ENCODE peak calls at places on chromosomes 4 and X, in nine cellular contexts. One of them, this sample, is unnamed.

GRCh38 chr4:87419578-87420249 is 2.7 kb upstream of the NUDT9 start:
- DNase-seq in effector memory CD4-positive, alpha-beta T cell: no peak
- DNase-seq in ascending aorta: no peak
- DNase-seq in IMR-90: no peak
- DNase-seq in astrocyte: peak; percentile 48
- DNase-seq in mammary epithelial cell: no peak
- DNase-seq in HepG2: peak; percentile 91
- DNase-seq in thyroid gland: no peak
- DNase-seq in transverse colon: no peak
- DNase-seq in this sample: peak; percentile 52

GRCh38 chrX:4944767-4945166 is 1231.3 kb upstream of the PRKX start:
- DNase-seq in effector memory CD4-positive, alpha-beta T cell: no peak
- DNase-seq in ascending aorta: no peak
- DNase-seq in IMR-90: no peak
- DNase-seq in astrocyte: no peak
- DNase-seq in mammary epithelial cell: no peak
- DNase-seq in HepG2: no peak
- DNase-seq in thyroid gland: no peak
- DNase-seq in transverse colon: no peak
- DNase-seq in this sample: no peak

GRCh38 chrX:10619311-10620015 is 922 bp downstream of the MID1 start:
- DNase-seq in effector memory CD4-positive, alpha-beta T cell: no peak
- DNase-seq in ascending aorta: no peak
- DNase-seq in IMR-90: no peak
- DNase-seq in astrocyte: no peak
- DNase-seq in mammary epithelial cell: no peak
- DNase-seq in HepG2: no peak
- DNase-seq in thyroid gland: peak; percentile 21
- DNase-seq in transverse colon: no peak
- DNase-seq in this sample: peak; percentile 28

GRCh38 chrX:147646949-147647717 is 264.6 kb upstream of the FMR1 start:
- DNase-seq in effector memory CD4-positive, alpha-beta T cell: no peak
- DNase-seq in ascending aorta: no peak
- DNase-seq in IMR-90: no peak
- DNase-seq in astrocyte: no peak
- DNase-seq in mammary epithelial cell: no peak
- DNase-seq in HepG2: no peak
- DNase-seq in thyroid gland: no peak
- DNase-seq in transverse colon: no peak
- DNase-seq in this sample: no peak

GRCh38 chrX:68686684-68687045 is 39.2 kb downstream of the STARD8 start:
- DNase-seq in effector memory CD4-positive, alpha-beta T cell: no peak
- DNase-seq in ascending aorta: no peak
- DNase-seq in IMR-90: no peak
- DNase-seq in astrocyte: peak; percentile 20
- DNase-seq in mammary epithelial cell: no peak
- DNase-seq in HepG2: no peak
- DNase-seq in thyroid gland: no peak
- DNase-seq in transverse colon: no peak
- DNase-seq in this sample: no peak

GRCh38 chr4:138399041-138399440 is 156.9 kb upstream of the SLC7A11 start:
- DNase-seq in effector memory CD4-positive, alpha-beta T cell: no peak
- DNase-seq in ascending aorta: no peak
- DNase-seq in IMR-90: no peak
- DNase-seq in astrocyte: no peak
- DNase-seq in mammary epithelial cell: no peak
- DNase-seq in HepG2: no peak
- DNase-seq in thyroid gland: no peak
- DNase-seq in transverse colon: no peak
- DNase-seq in this sample: no peak

GRCh38 chrX:47200385-47201150 is 6.9 kb downstream of the UBA1 start:
- DNase-seq in effector memory CD4-positive, alpha-beta T cell: no peak
- DNase-seq in ascending aorta: no peak
- DNase-seq in IMR-90: peak; percentile 65
- DNase-seq in astrocyte: peak; percentile 76
- DNase-seq in mammary epithelial cell: peak; percentile 71
- DNase-seq in HepG2: peak; percentile 42
- DNase-seq in thyroid gland: no peak
- DNase-seq in transverse colon: peak; percentile 55
- DNase-seq in this sample: peak; percentile 21

GRCh38 chrX:19005909-19006308 is 22.0 kb upstream of the PHKA2 start:
- DNase-seq in effector memory CD4-positive, alpha-beta T cell: no peak
- DNase-seq in ascending aorta: no peak
- DNase-seq in IMR-90: no peak
- DNase-seq in astrocyte: no peak
- DNase-seq in mammary epithelial cell: no peak
- DNase-seq in HepG2: peak; percentile 4
- DNase-seq in thyroid gland: no peak
- DNase-seq in transverse colon: no peak
- DNase-seq in this sample: no peak

GRCh38 chr4:93084599-93085305 is 743.8 kb upstream of the ATOH1 start:
- DNase-seq in effector memory CD4-positive, alpha-beta T cell: no peak
- DNase-seq in ascending aorta: no peak
- DNase-seq in IMR-90: no peak
- DNase-seq in astrocyte: peak; percentile 1
- DNase-seq in mammary epithelial cell: no peak
- DNase-seq in HepG2: no peak
- DNase-seq in thyroid gland: no peak
- DNase-seq in transverse colon: no peak
- DNase-seq in this sample: no peak

GRCh38 chrX:128992107-128992971 is 531.0 kb downstream of the SMARCA1 start:
- DNase-seq in effector memory CD4-positive, alpha-beta T cell: no peak
- DNase-seq in ascending aorta: no peak
- DNase-seq in IMR-90: no peak
- DNase-seq in astrocyte: no peak
- DNase-seq in mammary epithelial cell: no peak
- DNase-seq in HepG2: no peak
- DNase-seq in thyroid gland: no peak
- DNase-seq in transverse colon: no peak
- DNase-seq in this sample: no peak

GRCh38 chr4:28278676-28279075 is 1418.0 kb downstream of the STIM2 start:
- DNase-seq in effector memory CD4-positive, alpha-beta T cell: no peak
- DNase-seq in ascending aorta: no peak
- DNase-seq in IMR-90: no peak
- DNase-seq in astrocyte: no peak
- DNase-seq in mammary epithelial cell: peak; percentile 39
- DNase-seq in HepG2: no peak
- DNase-seq in thyroid gland: no peak
- DNase-seq in transverse colon: no peak
- DNase-seq in this sample: no peak

DNA sequence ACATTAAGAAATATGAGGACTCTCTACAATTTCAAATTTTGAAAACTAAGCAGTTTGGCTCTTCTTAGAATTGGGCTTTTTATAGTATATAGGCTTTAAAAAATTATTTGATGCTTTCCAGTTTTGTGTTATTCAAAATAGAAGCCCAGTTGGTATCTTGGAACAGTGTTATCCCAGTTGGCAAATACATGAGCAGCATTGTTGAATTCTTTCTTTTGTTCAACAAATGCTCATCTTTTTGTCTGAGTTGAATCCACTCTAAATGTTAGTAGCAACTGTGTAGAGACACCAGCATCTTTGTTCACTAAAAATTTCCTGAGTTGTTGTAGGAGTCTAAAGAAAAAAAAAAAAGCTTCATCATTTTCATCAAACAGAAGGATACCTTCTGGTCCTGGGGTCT is 41.0 kb upstream of the LIMCH1 start:
- DNase-seq in effector memory CD4-positive, alpha-beta T cell: no peak
- DNase-seq in ascending aorta: no peak
- DNase-seq in IMR-90: no peak
- DNase-seq in astrocyte: no peak
- DNase-seq in mammary epithelial cell: no peak
- DNase-seq in HepG2: no peak
- DNase-seq in thyroid gland: no peak
- DNase-seq in transverse colon: no peak
- DNase-seq in this sample: no peak
- H3K27ac ChIP-seq in effector memory CD4-positive, alpha-beta T cell: no peak overlapping the region
- H3K27ac ChIP-seq in ascending aorta: no peak overlapping the region
- H3K27ac ChIP-seq in IMR-90: no peak overlapping the region
- H3K27ac ChIP-seq in astrocyte: no peak overlapping the region
- H3K27ac ChIP-seq in mammary epithelial cell: no peak overlapping the region
- H3K27ac ChIP-seq in HepG2: no peak overlapping the region
- H3K27ac ChIP-seq in thyroid gland: no peak overlapping the region
- H3K27ac ChIP-seq in transverse colon: no peak overlapping the region
- H3K27ac ChIP-seq in this sample: no peak overlapping the region

GRCh38 chr4:26279446-26279845 is 41.4 kb upstream of the RBPJ start:
- DNase-seq in effector memory CD4-positive, alpha-beta T cell: no peak
- DNase-seq in ascending aorta: peak; percentile 2
- DNase-seq in IMR-90: no peak
- DNase-seq in astrocyte: no peak
- DNase-seq in mammary epithelial cell: no peak
- DNase-seq in HepG2: no peak
- DNase-seq in thyroid gland: no peak
- DNase-seq in transverse colon: no peak
- DNase-seq in this sample: no peak

GRCh38 chr4:26271703-26272102 is 49.1 kb upstream of the RBPJ start:
- DNase-seq in effector memory CD4-positive, alpha-beta T cell: no peak
- DNase-seq in ascending aorta: no peak
- DNase-seq in IMR-90: no peak
- DNase-seq in astrocyte: no peak
- DNase-seq in mammary epithelial cell: no peak
- DNase-seq in HepG2: no peak
- DNase-seq in thyroid gland: no peak
- DNase-seq in transverse colon: no peak
- DNase-seq in this sample: no peak

GRCh38 chr4:26273308-26273980 is 47.4 kb upstream of the RBPJ start:
- DNase-seq in effector memory CD4-positive, alpha-beta T cell: no peak
- DNase-seq in ascending aorta: no peak
- DNase-seq in IMR-90: no peak
- DNase-seq in astrocyte: no peak
- DNase-seq in mammary epithelial cell: no peak
- DNase-seq in HepG2: no peak
- DNase-seq in thyroid gland: peak; percentile 4
- DNase-seq in transverse colon: no peak
- DNase-seq in this sample: no peak

GRCh38 chr4:26272654-26273307 is 48.0 kb upstream of the RBPJ start:
- DNase-seq in effector memory CD4-positive, alpha-beta T cell: no peak
- DNase-seq in ascending aorta: no peak
- DNase-seq in IMR-90: no peak
- DNase-seq in astrocyte: no peak
- DNase-seq in mammary epithelial cell: no peak
- DNase-seq in HepG2: peak; percentile 1
- DNase-seq in thyroid gland: no peak
- DNase-seq in transverse colon: no peak
- DNase-seq in this sample: no peak

GRCh38 chr4:26275261-26275660 is 45.6 kb upstream of the RBPJ start:
- DNase-seq in effector memory CD4-positive, alpha-beta T cell: no peak
- DNase-seq in ascending aorta: no peak
- DNase-seq in IMR-90: no peak
- DNase-seq in astrocyte: no peak
- DNase-seq in mammary epithelial cell: no peak
- DNase-seq in HepG2: no peak
- DNase-seq in thyroid gland: no peak
- DNase-seq in transverse colon: no peak
- DNase-seq in this sample: no peak
- H3K27ac ChIP-seq in effector memory CD4-positive, alpha-beta T cell: no peak overlapping the region
- H3K27ac ChIP-seq in ascending aorta: no peak overlapping the region
- H3K27ac ChIP-seq in IMR-90: no peak overlapping the region
- H3K27ac ChIP-seq in astrocyte: no peak overlapping the region
- H3K27ac ChIP-seq in mammary epithelial cell: no peak overlapping the region
- H3K27ac ChIP-seq in HepG2: no peak overlapping the region
- H3K27ac ChIP-seq in thyroid gland: no peak overlapping the region
- H3K27ac ChIP-seq in transverse colon: no peak overlapping the region
- H3K27ac ChIP-seq in this sample: no peak overlapping the region

GRCh38 chr4:147620315-147620714 is 3.1 kb downstream of the TMEM184C start:
- DNase-seq in effector memory CD4-positive, alpha-beta T cell: no peak
- DNase-seq in ascending aorta: no peak
- DNase-seq in IMR-90: no peak
- DNase-seq in astrocyte: no peak
- DNase-seq in mammary epithelial cell: no peak
- DNase-seq in HepG2: no peak
- DNase-seq in thyroid gland: no peak
- DNase-seq in transverse colon: no peak
- DNase-seq in this sample: no peak

GRCh38 chr4:147617841-147618421 is 734 bp downstream of the TMEM184C start:
- DNase-seq in effector memory CD4-positive, alpha-beta T cell: peak; percentile 1
- DNase-seq in ascending aorta: no peak
- DNase-seq in IMR-90: no peak
- DNase-seq in astrocyte: no peak
- DNase-seq in mammary epithelial cell: no peak
- DNase-seq in HepG2: no peak
- DNase-seq in thyroid gland: no peak
- DNase-seq in transverse colon: no peak
- DNase-seq in this sample: no peak

GRCh38 chr4:147616849-147617172 is 386 bp upstream of the TMEM184C start:
- DNase-seq in effector memory CD4-positive, alpha-beta T cell: no peak
- DNase-seq in ascending aorta: no peak
- DNase-seq in IMR-90: no peak
- DNase-seq in astrocyte: no peak
- DNase-seq in mammary epithelial cell: no peak
- DNase-seq in HepG2: no peak
- DNase-seq in thyroid gland: no peak
- DNase-seq in transverse colon: no peak
- DNase-seq in this sample: no peak

GRCh38 chr4:147617173-147617840 is at the start of gene TMEM184C:
- DNase-seq in effector memory CD4-positive, alpha-beta T cell: peak; percentile 94
- DNase-seq in ascending aorta: peak; percentile 99
- DNase-seq in IMR-90: peak; percentile 93
- DNase-seq in astrocyte: peak; percentile 88
- DNase-seq in mammary epithelial cell: peak; percentile 95
- DNase-seq in HepG2: peak; percentile 92
- DNase-seq in thyroid gland: peak; percentile 99
- DNase-seq in transverse colon: peak; percentile 99
- DNase-seq in this sample: peak; percentile 97
- H3K27ac ChIP-seq in effector memory CD4-positive, alpha-beta T cell: peak within 1 kb of the TSS; percentile 94
- H3K27ac ChIP-seq in ascending aorta: peak within 1 kb of the TSS; percentile 84
- H3K27ac ChIP-seq in IMR-90: peak within 1 kb of the TSS; percentile 89
- H3K27ac ChIP-seq in astrocyte: peak within 1 kb of the TSS; percentile 87
- H3K27ac ChIP-seq in mammary epithelial cell: peak within 1 kb of the TSS; percentile 73
- H3K27ac ChIP-seq in HepG2: peak within 1 kb of the TSS; percentile 83
- H3K27ac ChIP-seq in thyroid gland: peak within 1 kb of the TSS; percentile 71
- H3K27ac ChIP-seq in transverse colon: peak within 1 kb of the TSS; percentile 86
- H3K27ac ChIP-seq in this sample: peak within 1 kb of the TSS; percentile 52

GRCh38 chrX:136847874-136848273 is 32.7 kb downstream of the RBMX start:
- DNase-seq in effector memory CD4-positive, alpha-beta T cell: no peak
- DNase-seq in ascending aorta: no peak
- DNase-seq in IMR-90: peak; percentile 73
- DNase-seq in astrocyte: peak; percentile 66
- DNase-seq in mammary epithelial cell: no peak
- DNase-seq in HepG2: no peak
- DNase-seq in thyroid gland: no peak
- DNase-seq in transverse colon: no peak
- DNase-seq in this sample: peak; percentile 61

GRCh38 chrX:136849395-136849794 is 31.1 kb downstream of the RBMX start:
- DNase-seq in effector memory CD4-positive, alpha-beta T cell: no peak
- DNase-seq in ascending aorta: no peak
- DNase-seq in IMR-90: no peak
- DNase-seq in astrocyte: no peak
- DNase-seq in mammary epithelial cell: no peak
- DNase-seq in HepG2: no peak
- DNase-seq in thyroid gland: no peak
- DNase-seq in transverse colon: no peak
- DNase-seq in this sample: no peak

GRCh38 chrX:136856050-136856449 is 24.5 kb downstream of the RBMX start:
- DNase-seq in effector memory CD4-positive, alpha-beta T cell: no peak
- DNase-seq in ascending aorta: no peak
- DNase-seq in IMR-90: no peak
- DNase-seq in astrocyte: no peak
- DNase-seq in mammary epithelial cell: no peak
- DNase-seq in HepG2: no peak
- DNase-seq in thyroid gland: no peak
- DNase-seq in transverse colon: no peak
- DNase-seq in this sample: no peak

GRCh38 chrX:136851526-136851925 is 29.0 kb downstream of the RBMX start:
- DNase-seq in effector memory CD4-positive, alpha-beta T cell: no peak
- DNase-seq in ascending aorta: no peak
- DNase-seq in IMR-90: no peak
- DNase-seq in astrocyte: no peak
- DNase-seq in mammary epithelial cell: no peak
- DNase-seq in HepG2: no peak
- DNase-seq in thyroid gland: no peak
- DNase-seq in transverse colon: no peak
- DNase-seq in this sample: no peak

GRCh38 chrX:136850441-136851175 is 29.9 kb downstream of the RBMX start:
- DNase-seq in effector memory CD4-positive, alpha-beta T cell: no peak
- DNase-seq in ascending aorta: no peak
- DNase-seq in IMR-90: no peak
- DNase-seq in astrocyte: no peak
- DNase-seq in mammary epithelial cell: no peak
- DNase-seq in HepG2: no peak
- DNase-seq in thyroid gland: no peak
- DNase-seq in transverse colon: no peak
- DNase-seq in this sample: no peak
- H3K27ac ChIP-seq in effector memory CD4-positive, alpha-beta T cell: no peak overlapping the region
- H3K27ac ChIP-seq in ascending aorta: no peak overlapping the region
- H3K27ac ChIP-seq in IMR-90: peak overlapping the region; percentile 6
- H3K27ac ChIP-seq in astrocyte: no peak overlapping the region
- H3K27ac ChIP-seq in mammary epithelial cell: no peak overlapping the region
- H3K27ac ChIP-seq in HepG2: no peak overlapping the region
- H3K27ac ChIP-seq in thyroid gland: no peak overlapping the region
- H3K27ac ChIP-seq in transverse colon: no peak overlapping the region
- H3K27ac ChIP-seq in this sample: no peak overlapping the region

This sample was measured in brain microvascular endothelial cell.